ENCODE peak calls at places on chromosomes 12 and 14, in nine cellular contexts. G, O, N, E, R, P, H, B and L are unnamed samples.

GRCh38 chr14:99521176-99522024 is 40.2 kb downstream of the CCNK start:
- DNase-seq in G (no peak), O (peak), N (peak), E (no peak), R (peak), P (peak), H (no peak), B (no peak), L (no peak)

GRCh38 chr14:89911018-89911919 is 43.3 kb downstream of the EFCAB11 start:
- DNase-seq in G (peak), O (peak), N (no peak), E (no peak), R (no peak), P (no peak), H (no peak), B (no peak), L (no peak)

GRCh38 chr14:61646366-61647101 is 48.8 kb upstream of the HIF1A start:
- DNase-seq in G (no peak), O (no peak), N (no peak), E (no peak), R (no peak), P (no peak), H (no peak), B (no peak), L (peak)

GRCh38 chr12:62703011-62703380 is 232.0 kb downstream of the PPM1H start:
- DNase-seq in G (no peak), O (no peak), N (no peak), E (no peak), R (no peak), P (no peak), H (no peak), B (no peak), L (peak)

GRCh38 chr14:41385787-41386186 is 220.9 kb upstream of the LRFN5 start:
- DNase-seq in G (no peak), O (no peak), N (no peak), E (no peak), R (no peak), P (no peak), H (no peak), B (no peak), L (no peak)

GRCh38 chr14:52307376-52307775 is 6.7 kb upstream of the PTGER2 start:
- DNase-seq in G (no peak), O (no peak), N (no peak), E (no peak), R (no peak), P (no peak), H (no peak), B (no peak), L (no peak)

GRCh38 chr12:113373966-113374365 is 15.6 kb downstream of the PLBD2 start:
- DNase-seq in G (no peak), O (no peak), N (no peak), E (no peak), R (no peak), P (no peak), H (no peak), B (no peak), L (no peak)

GRCh38 chr12:3054374-3054773 is 22.8 kb upstream of the TSPAN9 start:
- DNase-seq in G (no peak), O (no peak), N (no peak), E (no peak), R (no peak), P (no peak), H (peak), B (no peak), L (no peak)

GRCh38 chr14:70754989-70755388 is 54.3 kb downstream of the MAP3K9 start:
- DNase-seq in G (peak), O (no peak), N (no peak), E (no peak), R (peak), P (peak), H (peak), B (no peak), L (peak)

GRCh38 chr12:10031771-10032175 is 1.3 kb downstream of the CLEC9A start:
- DNase-seq in G (no peak), O (no peak), N (no peak), E (peak), R (no peak), P (no peak), H (no peak), B (no peak), L (peak)

GRCh38 chr14:35257809-35258208 is 34.4 kb upstream of the PSMA6 start:
- DNase-seq in G (no peak), O (no peak), N (no peak), E (no peak), R (no peak), P (no peak), H (no peak), B (no peak), L (no peak)

GRCh38 chr12:105262461-105263184 is 26.6 kb upstream of the APPL2 start:
- DNase-seq in G (no peak), O (no peak), N (no peak), E (no peak), R (no peak), P (no peak), H (no peak), B (no peak), L (no peak)

GRCh38 chr12:116164263-116164817 is 113.2 kb downstream of the MED13L start:
- DNase-seq in G (no peak), O (no peak), N (no peak), E (no peak), R (no peak), P (no peak), H (no peak), B (no peak), L (no peak)

GRCh38 chr14:76267322-76268012 is 108.5 kb upstream of the ESRRB start:
- DNase-seq in G (peak), O (peak), N (peak), E (no peak), R (peak), P (peak), H (peak), B (no peak), L (no peak)

GRCh38 chr12:60070541-60070940 is 474.7 kb downstream of the SLC16A7 start:
- DNase-seq in G (no peak), O (no peak), N (no peak), E (no peak), R (no peak), P (no peak), H (no peak), B (no peak), L (peak)

GRCh38 chr14:77203611-77204456 is 22.2 kb downstream of the TMEM63C start:
- DNase-seq in G (no peak), O (no peak), N (no peak), E (no peak), R (no peak), P (peak), H (no peak), B (no peak), L (no peak)

GRCh38 chr14:104876251-104876699 is 11.2 kb downstream of the CEP170B start:
- DNase-seq in G (no peak), O (peak), N (no peak), E (no peak), R (peak), P (peak), H (no peak), B (no peak), L (peak)

GRCh38 chr12:52442600-52443061 is 8.5 kb upstream of the KRT75 start:
- DNase-seq in G (no peak), O (no peak), N (no peak), E (no peak), R (no peak), P (no peak), H (no peak), B (no peak), L (peak)

GRCh38 chr12:48973531-48973930 is 2.0 kb upstream of the WNT10B start:
- DNase-seq in G (no peak), O (no peak), N (peak), E (no peak), R (peak), P (peak), H (peak), B (no peak), L (no peak)

GRCh38 chr12:79555006-79555925 is 135.5 kb downstream of the PAWR start:
- DNase-seq in G (no peak), O (no peak), N (no peak), E (no peak), R (no peak), P (no peak), H (no peak), B (no peak), L (peak)

GRCh38 chr12:1350934-1351240 is 243.5 kb downstream of the FBXL14 start:
- DNase-seq in G (no peak), O (no peak), N (no peak), E (no peak), R (no peak), P (no peak), H (no peak), B (no peak), L (peak)

GRCh38 chr12:66919466-66919865 is 240.6 kb upstream of the GRIP1 start:
- DNase-seq in G (no peak), O (no peak), N (no peak), E (no peak), R (no peak), P (no peak), H (no peak), B (no peak), L (no peak)

GRCh38 chr14:20848955-20849570 is 42.1 kb upstream of the RNASE3 start:
- DNase-seq in G (peak), O (no peak), N (no peak), E (no peak), R (no peak), P (no peak), H (no peak), B (no peak), L (no peak)

GRCh38 chr14:68816943-68817430 is 24.1 kb upstream of the ZFP36L1 start:
- DNase-seq in G (no peak), O (no peak), N (no peak), E (no peak), R (no peak), P (no peak), H (no peak), B (no peak), L (no peak)
- TF ChIP-seq CTCF in G (no peak), O (no peak), N (no peak), E (no peak), R (no peak), P (no peak), H (no peak), B (no peak), L (no peak)

GRCh38 chr12:88893801-88894200 is 313.5 kb upstream of the KITLG start:
- DNase-seq in G (no peak), O (no peak), N (no peak), E (no peak), R (no peak), P (no peak), H (no peak), B (no peak), L (no peak)

GRCh38 chr12:88895634-88896033 is 315.4 kb upstream of the KITLG start:
- DNase-seq in G (no peak), O (no peak), N (no peak), E (no peak), R (no peak), P (no peak), H (no peak), B (no peak), L (no peak)

GRCh38 chr12:88903333-88903732 is 323.1 kb upstream of the KITLG start:
- DNase-seq in G (no peak), O (no peak), N (no peak), E (no peak), R (no peak), P (no peak), H (no peak), B (no peak), L (no peak)

GRCh38 chr12:88896958-88897357 is 316.7 kb upstream of the KITLG start:
- DNase-seq in G (no peak), O (no peak), N (no peak), E (peak), R (no peak), P (no peak), H (no peak), B (no peak), L (no peak)

DNA sequence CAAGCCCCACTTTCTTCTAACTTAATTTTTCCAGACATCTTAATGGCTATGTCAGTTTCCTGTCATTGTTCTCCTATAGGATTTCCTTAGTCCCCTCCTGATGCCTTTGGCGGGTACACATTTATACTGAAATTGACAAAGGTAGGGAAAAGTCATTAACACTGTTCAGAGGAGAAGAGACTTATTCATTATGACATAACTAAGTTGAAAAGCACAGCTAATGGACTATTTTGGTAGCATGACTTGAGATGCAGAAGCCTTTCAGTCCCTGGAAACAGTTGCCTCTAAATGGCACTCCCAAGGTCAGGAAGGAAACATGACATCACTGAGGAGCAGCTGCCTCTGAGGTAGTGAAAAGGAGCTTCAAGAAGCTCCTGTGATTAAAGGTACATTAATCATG is 317.5 kb upstream of the KITLG start:
- DNase-seq in G (no peak), O (no peak), N (no peak), E (no peak), R (no peak), P (no peak), H (no peak), B (no peak), L (no peak)
- TF ChIP-seq CTCF in G (no peak), O (no peak), N (no peak), E (no peak), R (no peak), P (no peak), H (no peak), B (no peak), L (no peak)

GRCh38 chr14:102775855-102776760 is 1.1 kb upstream of the TRAF3 start:
- DNase-seq in G (peak), O (no peak), N (no peak), E (no peak), R (no peak), P (peak), H (peak), B (no peak), L (peak)

GRCh38 chr14:102774391-102775153 is 2.7 kb upstream of the TRAF3 start:
- DNase-seq in G (peak), O (peak), N (no peak), E (no peak), R (no peak), P (peak), H (peak), B (no peak), L (peak)

GRCh38 chr14:102770910-102771543 is 6.2 kb upstream of the TRAF3 start:
- DNase-seq in G (no peak), O (peak), N (no peak), E (no peak), R (no peak), P (peak), H (no peak), B (no peak), L (no peak)

GRCh38 chr14:102770147-102770909 is 6.9 kb upstream of the TRAF3 start:
- DNase-seq in G (no peak), O (peak), N (no peak), E (no peak), R (peak), P (peak), H (no peak), B (no peak), L (no peak)

GRCh38 chr14:102772781-102773570 is 4.3 kb upstream of the TRAF3 start:
- DNase-seq in G (no peak), O (peak), N (no peak), E (no peak), R (no peak), P (peak), H (no peak), B (no peak), L (no peak)
- TF ChIP-seq CTCF in G (no peak), O (no peak), N (no peak), E (peak), R (no peak), P (no peak), H (no peak), B (no peak), L (no peak)

GRCh38 chr14:68364823-68365222 is 428.0 kb downstream of the ZFP36L1 start:
- DNase-seq in G (no peak), O (no peak), N (no peak), E (no peak), R (no peak), P (no peak), H (no peak), B (no peak), L (no peak)

GRCh38 chr14:68362841-68363240 is 430.0 kb downstream of the ZFP36L1 start:
- DNase-seq in G (no peak), O (no peak), N (no peak), E (no peak), R (no peak), P (no peak), H (no peak), B (no peak), L (no peak)

GRCh38 chr14:68365228-68365627 is 427.6 kb downstream of the ZFP36L1 start:
- DNase-seq in G (no peak), O (no peak), N (no peak), E (peak), R (no peak), P (no peak), H (no peak), B (no peak), L (peak)

GRCh38 chr14:68363841-68364711 is 428.8 kb downstream of the ZFP36L1 start:
- DNase-seq in G (no peak), O (no peak), N (peak), E (no peak), R (peak), P (peak), H (peak), B (no peak), L (no peak)

DNA sequence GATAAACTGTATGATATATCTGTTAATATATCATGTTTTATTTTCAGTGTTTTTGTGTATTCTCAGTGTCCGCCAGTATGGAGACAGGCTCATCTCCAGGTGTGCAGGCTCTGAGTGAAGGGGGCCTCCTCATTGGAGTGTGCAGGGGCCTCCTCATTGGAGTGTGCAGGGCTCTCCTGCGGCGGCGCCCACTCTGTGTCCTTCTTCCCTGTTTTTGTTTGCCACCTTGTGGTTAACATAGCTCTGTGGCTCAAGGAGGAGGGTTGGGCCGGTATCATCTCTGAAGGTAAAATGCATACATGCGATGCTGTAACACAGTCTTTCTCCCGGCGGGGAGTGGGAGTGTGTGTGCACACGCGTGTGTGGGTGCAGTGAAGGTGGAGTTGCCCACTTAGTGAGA is 429.5 kb downstream of the ZFP36L1 start:
- DNase-seq in G (no peak), O (no peak), N (no peak), E (no peak), R (no peak), P (no peak), H (no peak), B (no peak), L (no peak)
- TF ChIP-seq CTCF in G (no peak), O (no peak), N (no peak), E (no peak), R (no peak), P (no peak), H (no peak), B (no peak), L (no peak)

DNA sequence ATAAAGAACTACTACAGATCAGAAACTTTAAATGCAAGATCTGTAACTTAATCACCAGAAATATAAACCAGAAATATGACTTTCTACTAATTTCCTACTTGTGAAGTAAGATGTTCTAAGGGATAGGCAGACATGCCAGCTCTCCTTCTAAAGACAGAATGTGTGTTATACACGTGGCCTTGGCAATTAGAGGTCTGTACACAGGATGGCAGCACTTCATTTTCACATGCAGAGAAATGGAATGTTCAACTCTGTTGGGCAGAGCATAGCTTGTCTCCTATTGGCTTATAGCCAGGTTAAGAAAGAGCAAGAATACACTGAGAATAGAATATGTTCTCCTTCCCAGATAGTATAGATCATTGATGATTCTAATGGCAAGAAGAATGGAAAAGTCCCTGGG is 403.8 kb downstream of the DAD1 start:
- DNase-seq in G (no peak), O (no peak), N (no peak), E (no peak), R (no peak), P (no peak), H (no peak), B (no peak), L (peak)
- TF ChIP-seq CTCF in G (no peak), O (no peak), N (no peak), E (no peak), R (no peak), P (no peak), H (no peak), B (no peak), L (peak)

DNA sequence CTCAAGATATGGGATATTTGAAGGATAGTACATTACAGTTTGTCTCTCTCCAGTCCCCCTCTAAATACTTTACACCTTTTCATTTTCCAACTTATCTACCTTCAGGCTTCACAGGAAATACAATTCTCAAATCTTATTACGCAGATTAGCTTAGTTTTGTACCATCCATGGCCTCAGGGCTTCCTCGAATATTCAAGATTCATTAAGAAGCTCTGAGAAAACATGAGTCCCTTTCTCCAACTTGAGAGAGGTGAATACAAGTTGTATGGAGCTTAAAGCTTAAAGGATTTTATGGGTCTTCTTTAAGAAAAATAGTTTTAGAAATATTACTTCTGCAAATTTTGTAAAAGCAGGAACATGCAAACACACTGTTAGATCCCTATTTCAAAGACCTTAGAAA is 1212.5 kb downstream of the GALC start:
- DNase-seq in G (no peak), O (no peak), N (no peak), E (no peak), R (no peak), P (no peak), H (no peak), B (no peak), L (no peak)
- TF ChIP-seq CTCF in G (no peak), O (no peak), N (no peak), E (no peak), R (no peak), P (no peak), H (no peak), B (no peak), L (no peak)

GRCh38 chr14:64841772-64842490 is 37.8 kb downstream of the SPTB start:
- DNase-seq in G (no peak), O (no peak), N (peak), E (no peak), R (no peak), P (no peak), H (no peak), B (peak), L (no peak)
- TF ChIP-seq CTCF in G (no peak), O (no peak), N (no peak), E (no peak), R (no peak), P (no peak), H (no peak), B (no peak), L (no peak)